ENCODE peak calls at places on chromosomes 3 and 15, in eight cellular contexts. Q is natural killer cell; B is EH; V is NCI-H1092; A is T1000; S is CD4-positive, alpha-beta T cell; H is adrenal gland; E is dermis blood vessel endothelial cell. R is an unnamed sample.
A peak's percentile ranks its signal among the peaks of the same experiment; 100 is the strongest.

GRCh38 chr3:187025656-187026320 is 95.5 kb downstream of the ST6GAL1 start:
- DNase-seq in Q (no peak), B (no peak), V (no peak), A (no peak), S (no peak), H (no peak), E (no peak), R (no peak)

GRCh38 chr15:72835289-72835890 is 51.8 kb upstream of the ADPGK start:
- DNase-seq in Q (no peak), B (peak; percentile 10), V (no peak), A (no peak), S (no peak), H (no peak), E (no peak), R (no peak)

GRCh38 chr3:123081718-123082369 is 15.0 kb downstream of the PDIA5 start:
- DNase-seq in Q (no peak), B (no peak), V (peak; percentile 78), A (no peak), S (no peak), H (peak; percentile 67), E (peak; percentile 65), R (no peak)

GRCh38 chr3:18469775-18470174 is 44.6 kb upstream of the SATB1 start:
- DNase-seq in Q (no peak), B (no peak), V (no peak), A (no peak), S (no peak), H (no peak), E (no peak), R (no peak)

GRCh38 chr15:58401276-58401675 is 30.5 kb upstream of the LIPC start:
- DNase-seq in Q (no peak), B (no peak), V (no peak), A (no peak), S (no peak), H (no peak), E (no peak), R (no peak)

GRCh38 chr3:157160652-157161480 is 919 bp upstream of the CCNL1 start:
- DNase-seq in Q (no peak), B (peak; percentile 95), V (peak; percentile 20), A (peak; percentile 47), S (no peak), H (peak; percentile 93), E (peak; percentile 94), R (peak; percentile 55)

GRCh38 chr3:197003461-197004385 is 25.9 kb downstream of the MELTF start:
- DNase-seq in Q (no peak), B (peak; percentile 12), V (no peak), A (no peak), S (no peak), H (no peak), E (peak; percentile 22), R (no peak)

GRCh38 chr15:48330855-48331795 is at the start of gene DUT:
- DNase-seq in Q (peak; percentile 51), B (peak; percentile 86), V (peak; percentile 36), A (peak; percentile 74), S (peak; percentile 69), H (peak; percentile 84), E (peak; percentile 88), R (peak; percentile 62)

GRCh38 chr3:193744822-193745684 is 152.0 kb downstream of the OPA1 start:
- DNase-seq in Q (no peak), B (peak; percentile 6), V (no peak), A (no peak), S (no peak), H (no peak), E (no peak), R (no peak)

GRCh38 chr15:88649753-88650551 is 11.1 kb downstream of the ISG20 start:
- DNase-seq in Q (no peak), B (no peak), V (no peak), A (no peak), S (no peak), H (peak; percentile 19), E (no peak), R (no peak)

GRCh38 chr3:29642393-29643033 is 361.6 kb downstream of the RBMS3 start:
- DNase-seq in Q (no peak), B (peak; percentile 52), V (no peak), A (no peak), S (no peak), H (peak; percentile 56), E (peak; percentile 15), R (no peak)

GRCh38 chr3:152554980-152555379 is 280.0 kb upstream of the P2RY1 start:
- DNase-seq in Q (no peak), B (peak; percentile 31), V (no peak), A (no peak), S (no peak), H (no peak), E (no peak), R (no peak)

GRCh38 chr3:8663177-8664061 is 18.8 kb upstream of the SSUH2 start:
- DNase-seq in Q (no peak), B (peak; percentile 71), V (peak; percentile 26), A (peak; percentile 45), S (no peak), H (peak; percentile 73), E (peak; percentile 86), R (peak; percentile 75)

GRCh38 chr3:15023719-15024118 is 41.4 kb downstream of the MRPS25 start:
- DNase-seq in Q (no peak), B (no peak), V (no peak), A (no peak), S (no peak), H (no peak), E (no peak), R (no peak)

GRCh38 chr15:59689626-59690236 is 611 bp upstream of the BNIP2 start:
- DNase-seq in Q (peak; percentile 46), B (peak; percentile 71), V (peak; percentile 7), A (no peak), S (peak; percentile 67), H (peak; percentile 89), E (peak; percentile 78), R (peak; percentile 89)

GRCh38 chr3:133490468-133491351 is 82.8 kb upstream of the CDV3 start:
- DNase-seq in Q (no peak), B (no peak), V (no peak), A (no peak), S (peak; percentile 24), H (no peak), E (no peak), R (no peak)